ENCODE peak calls at places on chromosomes 13 and 19, in four cellular contexts. I is trophoblast cell, L is neuronal stem cell, T is thoracic aorta. V is an unnamed sample.

GRCh38 chr13:71912524-71912923 is 45.5 kb upstream of the DACH1 start:
- DNase-seq in L (no peak), I (no peak), T (no peak), V (no peak)

GRCh38 chr19:13741893-13742292 is 22.4 kb upstream of the MRI1 start:
- DNase-seq in L (no peak), T (no peak), I (no peak), V (no peak)

GRCh38 chr19:5369962-5370367 is 29.4 kb upstream of the PTPRS start:
- DNase-seq in T (no peak), I (peak; percentile 95), L (peak; percentile 46), V (peak; percentile 36)

GRCh38 chr13:23450340-23451046 is 17.0 kb upstream of the SACS start:
- DNase-seq in L (no peak), I (no peak), T (no peak), V (no peak)

GRCh38 chr19:30150626-30151025 is 208.6 kb downstream of the URI1 start:
- DNase-seq in T (no peak), L (no peak), I (no peak), V (no peak)

GRCh38 chr13:42875448-42876269 is 94.3 kb downstream of the FAM216B start:
- DNase-seq in T (no peak), L (peak; percentile 30), I (no peak), V (no peak)

GRCh38 chr13:43878897-43879322 is 630 bp downstream of the CCDC122 start:
- DNase-seq in L (no peak), T (peak; percentile 26), I (peak; percentile 80), V (peak; percentile 70)

GRCh38 chr19:13615890-13616289 is 109.6 kb upstream of the CACNA1A start:
- DNase-seq in T (no peak), L (no peak), I (no peak), V (no peak)

GRCh38 chr19:9309974-9310446 is 372 bp upstream of the ZNF699 start:
- DNase-seq in L (no peak), I (no peak), T (peak; percentile 80), V (peak; percentile 92)

GRCh38 chr13:113917523-113918371 is 53.9 kb upstream of the GAS6 start:
- DNase-seq in L (no peak), I (no peak), T (no peak), V (no peak)

GRCh38 chr13:59861676-59862075 is 302.1 kb downstream of the DIAPH3 start:
- DNase-seq in L (no peak), T (no peak), I (no peak), V (no peak)
- H3K4me1 ChIP-seq in L (no peaks in the 10 kb centered on the region), T (peaks cover 3% of the 10 kb centered on the region), I (no peaks in the 10 kb centered on the region), V (no peaks in the 10 kb centered on the region)

DNA sequence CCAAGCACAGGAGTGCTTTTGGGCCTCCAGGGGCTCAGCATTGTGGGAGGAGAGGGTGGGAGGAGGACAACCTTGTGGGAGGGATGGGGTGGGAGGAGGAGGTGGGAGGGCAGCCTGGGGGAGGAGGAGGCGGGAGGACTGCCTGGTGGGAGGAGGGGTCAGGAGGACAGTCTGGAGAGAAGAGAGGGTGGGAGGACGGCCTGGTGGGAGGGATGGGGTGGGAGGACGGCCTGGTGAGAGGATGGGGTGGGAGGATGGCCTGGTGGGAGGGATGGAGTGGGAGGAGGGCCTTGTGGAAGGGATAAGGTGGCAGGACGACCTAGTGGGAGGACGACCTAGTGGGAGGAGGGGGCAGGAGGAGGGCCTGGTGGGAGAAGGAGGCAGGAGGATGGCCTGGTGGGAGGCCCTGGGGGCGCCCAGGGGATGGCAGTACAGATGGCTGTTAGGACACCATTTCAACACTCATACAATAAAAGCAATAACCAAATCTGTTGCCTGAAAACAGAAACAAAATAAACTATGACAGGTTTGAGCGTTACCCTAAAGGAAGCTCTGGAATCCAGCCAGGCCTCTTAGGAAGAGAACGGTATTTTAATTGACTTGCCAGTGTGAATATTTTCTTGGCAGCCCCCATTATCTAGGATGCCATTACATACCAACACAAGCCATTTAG is 63.7 kb downstream of the CRYL1 start:
- DNase-seq in I (peak; percentile 78), L (no peak), T (no peak), V (no peak)
- H3K36me3 ChIP-seq in I (no peaks in the 10 kb centered on the region), L (no peaks in the 10 kb centered on the region), T (no peaks in the 10 kb centered on the region), V (no peaks in the 10 kb centered on the region)

GRCh38 chr13:95643471-95643813 is 1.1 kb downstream of the DZIP1 start:
- DNase-seq in L (peak; percentile 18), I (peak; percentile 23), T (no peak), V (no peak)
- H3K4me3 ChIP-seq in L (peak overlapping the region; percentile 52), I (peak overlapping the region; percentile 76), T (peak overlapping the region; percentile 87), V (no peak overlapping the region)

GRCh38 chr13:111210488-111210887 is 95.4 kb downstream of the ARHGEF7 start:
- DNase-seq in L (no peak), T (no peak), I (peak; percentile 49), V (peak; percentile 78)

GRCh38 chr13:111209613-111210012 is 94.5 kb downstream of the ARHGEF7 start:
- DNase-seq in I (no peak), L (no peak), T (no peak), V (no peak)

GRCh38 chr13:111211789-111212516 is 96.8 kb downstream of the ARHGEF7 start:
- DNase-seq in L (no peak), T (no peak), I (peak; percentile 88), V (no peak)

GRCh38 chr13:111210945-111211469 is 95.9 kb downstream of the ARHGEF7 start:
- DNase-seq in I (peak; percentile 14), L (no peak), T (no peak), V (no peak)

GRCh38 chr13:111210082-111210481 is 95.0 kb downstream of the ARHGEF7 start:
- DNase-seq in I (no peak), L (no peak), T (no peak), V (no peak)
- H3K4me1 ChIP-seq in I (peaks cover 27% of the 10 kb centered on the region), L (peaks cover 28% of the 10 kb centered on the region), T (peaks cover 33% of the 10 kb centered on the region), V (peaks cover 46% of the 10 kb centered on the region)

GRCh38 chr19:15251749-15252397 is 19.6 kb upstream of the EPHX3 start:
- DNase-seq in I (peak; percentile 66), L (peak; percentile 54), T (peak; percentile 50), V (peak; percentile 30)
- H3K36me3 ChIP-seq in I (peaks cover 81% of the 10 kb centered on the region), L (peaks cover 67% of the 10 kb centered on the region), T (peaks cover 42% of the 10 kb centered on the region), V (peaks cover 61% of the 10 kb centered on the region)

GRCh38 chr19:56217039-56217949 is 15.2 kb downstream of the ZSCAN5C start:
- DNase-seq in T (no peak), L (no peak), I (peak; percentile 86), V (peak; percentile 28)
- H3K4me3 ChIP-seq in T (peak overlapping the region; percentile 67), L (no peak overlapping the region), I (peak overlapping the region; percentile 25), V (no peak overlapping the region)

DNA sequence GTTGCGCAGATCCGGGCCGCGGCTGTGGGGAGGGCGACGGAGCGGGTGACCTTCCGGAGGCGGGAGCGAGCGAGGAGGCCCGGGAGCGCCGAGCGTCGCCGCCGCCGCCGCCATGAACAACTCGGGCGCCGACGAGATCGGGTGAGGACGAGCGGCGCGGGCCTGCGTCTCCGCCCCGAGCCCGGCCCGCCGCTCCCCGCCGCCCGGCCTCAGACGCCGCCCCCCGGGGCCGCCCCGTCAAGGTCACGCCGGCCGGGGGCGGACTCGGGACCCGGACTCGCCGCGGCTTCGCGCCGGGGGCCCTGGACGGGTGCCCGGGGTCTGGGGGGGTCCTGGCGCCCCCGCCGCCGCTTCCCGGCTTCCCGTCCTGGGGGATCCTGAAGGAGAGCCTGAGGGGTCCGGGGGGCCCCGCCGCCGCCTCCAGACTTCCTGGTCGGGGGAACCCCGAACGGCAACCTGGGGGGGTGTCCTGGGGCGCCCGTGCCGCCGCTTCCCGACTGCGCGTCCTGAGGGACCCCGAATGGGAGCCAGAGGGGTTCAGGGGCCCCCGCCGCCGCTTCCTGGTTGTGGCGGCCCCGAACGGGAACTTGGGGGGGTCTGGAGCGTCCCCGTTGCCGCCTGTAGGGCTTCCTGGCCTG is 395 bp downstream of the DAZAP1 start:
- DNase-seq in T (no peak), I (peak; percentile 55), L (no peak), V (no peak)
- H3K4me1 ChIP-seq in T (peaks cover 28% of the 10 kb centered on the region), I (peaks cover 30% of the 10 kb centered on the region), L (peaks cover 18% of the 10 kb centered on the region), V (peaks cover 44% of the 10 kb centered on the region)

DNA sequence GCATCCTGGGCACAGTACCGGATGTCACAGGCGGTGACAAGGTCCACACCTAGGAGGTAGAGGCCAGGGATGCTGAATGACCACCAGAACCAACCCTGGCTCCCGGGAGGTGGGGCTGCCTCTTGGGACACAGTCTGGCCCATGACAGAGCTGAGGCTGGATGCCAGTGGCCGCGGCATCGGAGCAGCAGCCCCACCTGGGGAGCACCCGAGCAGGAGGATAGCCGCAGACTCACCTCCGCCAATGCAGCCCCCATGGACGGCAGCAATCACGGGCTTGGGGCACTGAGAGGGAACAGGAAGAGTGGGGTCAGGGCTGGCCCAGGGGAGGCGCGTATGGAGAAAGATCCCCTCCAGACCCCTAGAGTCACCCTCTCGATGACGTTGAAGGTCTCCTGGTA is 4.3 kb upstream of the LGALS4 start:
- DNase-seq in I (no peak), L (no peak), T (no peak), V (no peak)
- H3K36me3 ChIP-seq in I (peaks cover 24% of the 10 kb centered on the region), L (peaks cover 23% of the 10 kb centered on the region), T (peaks cover 28% of the 10 kb centered on the region), V (peaks cover 27% of the 10 kb centered on the region)

GRCh38 chr13:26255717-26256277 is 1.9 kb downstream of the CDK8 start:
- DNase-seq in T (no peak), I (no peak), L (no peak), V (no peak)

GRCh38 chr13:26253787-26254582 is at the start of gene CDK8:
- DNase-seq in I (peak; percentile 92), T (peak; percentile 76), L (peak; percentile 92), V (peak; percentile 90)

GRCh38 chr13:26254583-26255102 is 714 bp downstream of the CDK8 start:
- DNase-seq in L (no peak), T (peak; percentile 6), I (peak; percentile 73), V (peak; percentile 69)

GRCh38 chr13:26259634-26260033 is 5.7 kb downstream of the CDK8 start:
- DNase-seq in I (no peak), T (no peak), L (no peak), V (no peak)

GRCh38 chr13:26257049-26257448 is 3.1 kb downstream of the CDK8 start:
- DNase-seq in L (no peak), I (no peak), T (no peak), V (no peak)
- H3K4me3 ChIP-seq in L (peak overlapping the region; percentile 92), I (no peak overlapping the region), T (no peak overlapping the region), V (no peak overlapping the region)

GRCh38 chr13:98278068-98278619 is 101.1 kb upstream of the RNF113B start:
- DNase-seq in L (no peak), T (no peak), I (no peak), V (no peak)

GRCh38 chr13:98279473-98280175 is 102.6 kb upstream of the RNF113B start:
- DNase-seq in L (no peak), T (no peak), I (no peak), V (peak; percentile 89)

GRCh38 chr13:98275711-98276171 is 98.7 kb upstream of the RNF113B start:
- DNase-seq in T (no peak), I (no peak), L (no peak), V (no peak)

GRCh38 chr13:98276486-98276885 is 99.4 kb upstream of the RNF113B start:
- DNase-seq in T (no peak), I (no peak), L (no peak), V (no peak)

DNA sequence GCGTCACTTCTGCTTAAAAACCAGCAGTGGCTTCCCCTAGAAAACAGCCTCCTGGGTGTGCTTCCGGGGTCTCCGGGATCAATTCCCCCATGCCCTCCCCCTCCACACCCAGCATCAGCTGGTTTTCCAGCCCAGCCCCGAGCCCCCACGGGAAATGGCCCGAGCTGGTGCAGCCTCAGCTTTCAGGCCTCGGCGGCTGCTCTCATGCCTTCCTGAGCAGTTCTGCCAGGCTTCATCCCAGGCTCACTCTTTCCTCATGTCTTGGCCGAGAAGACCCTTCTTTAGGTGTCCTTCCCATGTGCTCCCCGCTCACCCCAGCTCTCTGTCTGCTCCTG is 103.1 kb upstream of the RNF113B start:
- DNase-seq in T (no peak), I (no peak), L (no peak), V (no peak)
- H3K4me1 ChIP-seq in T (no peaks in the 10 kb centered on the region), I (peaks cover 3% of the 10 kb centered on the region), L (peaks cover 25% of the 10 kb centered on the region), V (peaks cover 32% of the 10 kb centered on the region)